ENCODE peak calls at places on chromosomes 5 and 9, in nine cellular contexts. S is lower lobe of right lung, R is heart left ventricle, H is SK-N-SH, C is cardiac muscle cell, Y is pancreas, U is right cardiac atrium, O is IMR-90, N is HCT116. L is an unnamed sample.

GRCh38 chr5:13664377-13664776 is 280.1 kb downstream of the DNAH5 start:
- DNase-seq in S (no peak), R (no peak), H (no peak), C (no peak), Y (no peak), U (no peak), O (peak; percentile 100), N (no peak), L (no peak)

GRCh38 chr9:129401623-129402340 is 219.1 kb downstream of the C9orf50 start:
- DNase-seq in S (peak; percentile 34), R (peak; percentile 58), H (no peak), C (no peak), Y (no peak), U (peak; percentile 48), O (no peak), N (no peak), L (no peak)

GRCh38 chr5:159273923-159274322 is 10.8 kb downstream of the UBLCP1 start:
- DNase-seq in S (no peak), R (no peak), H (no peak), C (no peak), Y (no peak), U (no peak), O (no peak), N (no peak), L (no peak)

GRCh38 chr9:137670391-137671195 is 51.8 kb downstream of the EHMT1 start:
- DNase-seq in S (no peak), R (no peak), H (no peak), C (peak; percentile 52), Y (peak; percentile 67), U (no peak), O (no peak), N (no peak), L (no peak)

GRCh38 chr9:33718987-33719386 is 76.4 kb upstream of the PRSS3 start:
- DNase-seq in S (peak; percentile 61), R (no peak), H (no peak), C (no peak), Y (no peak), U (peak; percentile 39), O (peak; percentile 22), N (no peak), L (no peak)

GRCh38 chr5:33092719-33093118 is 348.0 kb upstream of the TARS1 start:
- DNase-seq in S (no peak), R (no peak), H (no peak), C (no peak), Y (no peak), U (no peak), O (no peak), N (no peak), L (no peak)

GRCh38 chr9:12640021-12640587 is 53.1 kb upstream of the TYRP1 start:
- DNase-seq in S (no peak), R (no peak), H (peak; percentile 5), C (peak; percentile 63), Y (no peak), U (no peak), O (peak; percentile 43), N (peak; percentile 26), L (peak; percentile 31)

GRCh38 chr9:114221706-114222465 is 66.5 kb downstream of the COL27A1 start:
- DNase-seq in S (no peak), R (no peak), H (no peak), C (no peak), Y (no peak), U (no peak), O (peak; percentile 54), N (no peak), L (no peak)

GRCh38 chr5:155471027-155471426 is 457.5 kb downstream of the KIF4B start:
- DNase-seq in S (no peak), R (no peak), H (no peak), C (no peak), Y (no peak), U (no peak), O (no peak), N (no peak), L (no peak)

GRCh38 chr5:116343961-116344360 is 230.7 kb downstream of the SEMA6A start:
- DNase-seq in S (no peak), R (peak; percentile 43), H (no peak), C (no peak), Y (no peak), U (no peak), O (no peak), N (no peak), L (peak; percentile 54)

GRCh38 chr5:458547-459353 is 15.8 kb downstream of the EXOC3 start:
- DNase-seq in S (no peak), R (peak; percentile 11), H (no peak), C (no peak), Y (peak; percentile 41), U (no peak), O (peak; percentile 65), N (no peak), L (no peak)

GRCh38 chr5:68534131-68534940 is 318.8 kb downstream of the PIK3R1 start:
- DNase-seq in S (no peak), R (no peak), H (peak; percentile 52), C (no peak), Y (peak; percentile 5), U (peak; percentile 23), O (no peak), N (no peak), L (no peak)

GRCh38 chr5:133790898-133791297 is 177.5 kb downstream of the C5orf15 start:
- DNase-seq in S (no peak), R (no peak), H (no peak), C (no peak), Y (no peak), U (no peak), O (no peak), N (no peak), L (no peak)

GRCh38 chr9:2781336-2781735 is 62.6 kb downstream of the PUM3 start:
- DNase-seq in S (no peak), R (no peak), H (no peak), C (no peak), Y (no peak), U (no peak), O (no peak), N (no peak), L (no peak)

GRCh38 chr9:2780846-2781245 is 63.0 kb downstream of the PUM3 start:
- DNase-seq in S (no peak), R (no peak), H (no peak), C (no peak), Y (no peak), U (no peak), O (no peak), N (no peak), L (no peak)

GRCh38 chr9:2780326-2780725 is 63.0 kb downstream of the KCNV2 start:
- DNase-seq in S (no peak), R (no peak), H (no peak), C (no peak), Y (no peak), U (no peak), O (no peak), N (no peak), L (no peak)

GRCh38 chr9:2778816-2779215 is 61.5 kb downstream of the KCNV2 start:
- DNase-seq in S (no peak), R (no peak), H (no peak), C (no peak), Y (no peak), U (no peak), O (no peak), N (no peak), L (no peak)

GRCh38 chr9:2777454-2777853 is 60.1 kb downstream of the KCNV2 start:
- DNase-seq in S (no peak), R (no peak), H (no peak), C (no peak), Y (no peak), U (no peak), O (no peak), N (no peak), L (no peak)
- H3K9me3 ChIP-seq in S (peaks cover 38% of the 10 kb centered on the region), R (peaks cover 48% of the 10 kb centered on the region), H (peaks cover 6% of the 10 kb centered on the region), C (peaks cover 2% of the 10 kb centered on the region), Y (no peaks in the 10 kb centered on the region), U (no peaks in the 10 kb centered on the region), O (peaks cover 10% of the 10 kb centered on the region), N (peaks cover 4% of the 10 kb centered on the region), L (no peaks in the 10 kb centered on the region)

DNA sequence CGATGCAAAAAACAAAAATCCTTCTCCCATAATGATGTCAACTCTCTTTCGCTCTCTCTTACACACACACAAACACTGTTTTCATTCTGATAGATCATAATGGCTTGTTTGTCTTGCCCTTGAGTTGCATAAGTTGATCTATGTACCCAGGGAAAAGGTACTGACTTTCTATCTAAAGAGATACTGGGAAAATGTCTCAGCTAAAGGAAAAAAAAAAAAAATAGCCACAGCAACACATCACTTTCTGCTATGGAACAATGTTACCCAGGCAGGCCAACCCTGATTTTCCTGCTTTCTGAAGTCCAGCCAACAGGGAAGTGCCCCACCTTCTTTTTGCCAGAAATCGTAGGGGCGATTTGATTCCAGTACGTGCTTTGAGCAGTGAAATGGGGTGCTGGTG is 212.6 kb upstream of the ACTBL2 start:
- DNase-seq in S (no peak), R (no peak), H (no peak), C (no peak), Y (no peak), U (no peak), O (no peak), N (no peak), L (no peak)
- H3K27ac ChIP-seq in S (no peak overlapping the region), R (peak overlapping the region; percentile 19), H (no peak overlapping the region), C (no peak overlapping the region), Y (no peak overlapping the region), U (peak overlapping the region; percentile 97), O (no peak overlapping the region), N (peak overlapping the region; percentile 36), L (no peak overlapping the region)

DNA sequence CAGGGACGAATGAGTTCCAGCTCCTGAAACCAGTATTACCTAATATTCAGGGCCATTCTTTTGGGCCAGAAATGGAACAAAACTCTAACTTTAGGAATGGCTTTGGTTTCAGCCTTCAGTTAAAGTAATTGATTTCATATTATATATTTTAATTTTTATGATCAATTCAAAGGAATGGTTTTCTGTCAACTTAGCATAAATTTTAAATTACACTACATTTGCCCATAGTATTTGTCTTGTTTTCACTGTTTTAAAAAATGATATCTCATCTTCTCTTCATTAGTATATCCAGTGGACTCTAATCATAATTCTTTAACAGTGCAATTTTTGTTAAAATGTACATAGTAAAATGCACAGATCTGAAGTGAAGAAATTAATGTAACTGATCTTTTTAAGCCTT is 1.9 kb upstream of the PCDHB16 start:
- DNase-seq in S (no peak), R (no peak), H (no peak), C (no peak), Y (no peak), U (no peak), O (no peak), N (no peak), L (no peak)
- H3K9me3 ChIP-seq in S (peaks cover 38% of the 10 kb centered on the region), R (peaks cover 67% of the 10 kb centered on the region), H (no peaks in the 10 kb centered on the region), C (no peaks in the 10 kb centered on the region), Y (no peaks in the 10 kb centered on the region), U (peaks cover 11% of the 10 kb centered on the region), O (peaks cover 23% of the 10 kb centered on the region), N (peaks cover 10% of the 10 kb centered on the region), L (no peaks in the 10 kb centered on the region)

DNA sequence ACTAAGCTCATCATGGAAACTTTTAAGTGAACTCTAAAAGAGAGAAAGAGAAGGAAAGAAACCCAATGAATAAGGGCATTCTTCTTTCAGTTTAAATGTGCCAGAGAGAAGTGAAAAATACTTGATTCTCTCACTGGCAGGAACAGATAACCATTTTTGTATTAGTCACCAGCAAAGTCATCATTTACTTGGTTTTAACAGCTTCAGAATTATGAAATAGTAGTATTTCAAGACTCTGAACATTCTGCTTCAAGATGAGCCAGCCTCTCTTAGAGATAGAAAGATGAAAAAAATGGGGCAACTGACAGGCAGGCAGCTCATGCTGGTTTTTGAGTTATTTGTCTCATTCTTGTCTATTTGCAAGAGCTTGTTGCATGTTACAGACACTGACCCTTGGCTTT is 103.5 kb downstream of the GCNT1 start:
- DNase-seq in S (no peak), R (no peak), H (no peak), C (no peak), Y (no peak), U (no peak), O (peak; percentile 59), N (no peak), L (no peak)
- H3K27ac ChIP-seq in S (peak overlapping the region; percentile 1), R (no peak overlapping the region), H (no peak overlapping the region), C (no peak overlapping the region), Y (peak overlapping the region; percentile 7), U (no peak overlapping the region), O (no peak overlapping the region), N (no peak overlapping the region), L (no peak overlapping the region)

GRCh38 chr9:28365736-28366135 is 792.5 kb upstream of the C9orf72 start:
- DNase-seq in S (no peak), R (no peak), H (no peak), C (no peak), Y (no peak), U (no peak), O (no peak), N (no peak), L (no peak)
- H3K9me3 ChIP-seq in S (no peaks in the 10 kb centered on the region), R (no peaks in the 10 kb centered on the region), H (no peaks in the 10 kb centered on the region), C (no peaks in the 10 kb centered on the region), Y (no peaks in the 10 kb centered on the region), U (no peaks in the 10 kb centered on the region), O (no peaks in the 10 kb centered on the region), N (peaks cover 9% of the 10 kb centered on the region), L (no peaks in the 10 kb centered on the region)